ENCODE peak calls at places on chromosomes 11 and 22, in five cellular contexts. M is progenitor cell of endocrine pancreas, N is HCT116, O is fibroblast of lung, Q is SK-N-SH. W is an unnamed sample.

GRCh38 chr11:27703453-27703852 is 3.2 kb upstream of the BDNF start:
- DNase-seq in M (no peak), N (no peak), O (peak), Q (no peak), W (no peak)

GRCh38 chr11:134858783-134859480 is 446.9 kb upstream of the B3GAT1 start:
- DNase-seq in M (no peak), N (no peak), O (no peak), Q (no peak), W (no peak)

GRCh38 chr11:115334932-115335788 is 169.1 kb downstream of the CADM1 start:
- DNase-seq in M (no peak), N (no peak), O (peak), Q (peak), W (no peak)

GRCh38 chr22:24834845-24835570 is 29.0 kb downstream of the SGSM1 start:
- DNase-seq in M (no peak), N (peak), O (no peak), Q (peak), W (no peak)

GRCh38 chr11:71564430-71564829 is 933 bp upstream of the KRTAP5-10 start:
- DNase-seq in M (no peak), N (no peak), O (no peak), Q (no peak), W (no peak)

GRCh38 chr11:74090701-74091100 is 80.1 kb downstream of the C2CD3 start:
- DNase-seq in M (no peak), N (no peak), O (peak), Q (no peak), W (no peak)

GRCh38 chr11:34012734-34013133 is 38.8 kb upstream of the CAPRIN1 start:
- DNase-seq in M (no peak), N (no peak), O (no peak), Q (no peak), W (no peak)

GRCh38 chr11:118609380-118610219 is 2.2 kb downstream of the PHLDB1 start:
- DNase-seq in M (no peak), N (no peak), O (peak), Q (no peak), W (no peak)

GRCh38 chr22:42434283-42434682 is 2.1 kb upstream of the NFAM1 start:
- DNase-seq in M (no peak), N (no peak), O (peak), Q (peak), W (peak)

GRCh38 chr11:1546536-1547466 is 25.3 kb downstream of the DUSP8 start:
- DNase-seq in M (peak), N (no peak), O (peak), Q (peak), W (no peak)

GRCh38 chr11:16787035-16787744 is 48.7 kb downstream of the C11orf58 start:
- DNase-seq in M (no peak), N (no peak), O (peak), Q (no peak), W (no peak)

GRCh38 chr11:809287-810039 is at the start of gene RPLP2:
- DNase-seq in M (peak), N (peak), O (peak), Q (peak), W (peak)

GRCh38 chr11:122850076-122850631 is 11.9 kb downstream of the CRTAM start:
- DNase-seq in M (no peak), N (no peak), O (peak), Q (no peak), W (no peak)
- TF ChIP-seq CTCF in M (no peak), N (no peak), O (no peak), Q (no peak), W (no peak)

DNA sequence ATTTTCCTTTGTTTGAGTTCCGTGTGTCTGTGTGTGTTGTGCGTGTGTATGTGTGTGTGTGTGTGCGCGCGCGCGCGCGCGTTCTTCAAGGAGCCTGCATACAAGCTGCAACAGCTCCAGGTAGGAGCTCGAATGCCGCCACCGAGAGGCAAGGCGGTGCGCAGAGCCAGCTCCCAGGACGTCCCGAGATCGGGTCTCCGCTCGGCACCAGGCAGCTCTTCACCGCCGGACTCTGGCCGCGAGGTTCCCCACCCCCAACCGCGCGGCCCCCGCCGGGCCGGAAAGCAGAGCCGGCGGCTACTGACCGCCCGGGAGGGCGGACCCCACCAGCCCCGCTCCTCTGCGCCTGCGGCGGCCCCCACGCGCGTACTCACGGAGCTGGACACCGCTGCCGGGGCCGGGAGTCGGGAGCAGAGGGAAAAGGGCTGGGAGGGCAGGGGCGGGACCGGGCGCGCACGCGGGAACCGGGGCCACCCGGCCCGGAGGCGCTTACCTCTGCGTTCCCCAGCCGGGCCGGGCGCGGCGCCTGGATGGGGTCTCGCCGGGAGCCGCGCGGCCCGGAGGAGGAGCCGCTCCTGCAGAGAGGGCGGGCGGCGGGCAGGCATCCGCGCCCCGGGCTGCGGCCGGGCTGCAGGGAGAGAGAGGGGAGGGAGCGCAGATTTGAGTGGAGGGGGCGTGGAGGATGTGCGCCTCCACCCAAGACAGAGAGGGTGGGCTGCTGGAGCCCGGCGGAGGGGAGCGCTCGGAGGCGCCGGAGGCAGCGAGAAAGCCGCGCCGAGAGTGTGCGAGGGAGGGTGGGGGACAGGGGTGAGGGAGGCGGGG is 40.3 kb upstream of the AKIP1 start:
- DNase-seq in M (peak), N (peak), O (peak), Q (peak), W (peak)
- TF ChIP-seq CTCF in M (no peak), N (no peak), O (no peak), Q (no peak), W (no peak)

DNA sequence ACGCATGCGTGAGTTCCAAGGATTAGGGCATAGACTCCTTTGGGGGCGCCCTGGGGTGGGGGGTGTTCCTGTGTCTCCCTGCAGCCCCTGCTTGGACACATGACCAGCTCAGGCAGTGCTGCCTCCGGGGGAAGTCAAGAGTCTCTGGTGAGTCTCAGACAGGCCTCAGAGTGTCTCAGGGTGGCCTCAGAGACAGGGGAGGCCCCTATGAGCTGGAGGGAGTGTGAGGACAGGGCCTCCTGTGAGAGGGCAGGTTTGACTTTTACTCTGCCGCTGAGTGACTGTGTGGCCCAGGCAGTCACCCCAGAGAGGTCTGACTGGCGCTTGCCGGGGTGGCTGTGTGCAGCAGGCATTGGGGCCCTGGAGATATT is 41.2 kb upstream of the KCNQ1OT1 start:
- DNase-seq in M (no peak), N (no peak), O (no peak), Q (no peak), W (no peak)
- TF ChIP-seq CTCF in M (no peak), N (no peak), O (no peak), Q (no peak), W (no peak)

GRCh38 chr11:72821221-72821919 is 7.2 kb downstream of the ATG16L2 start:
- DNase-seq in M (no peak), N (no peak), O (no peak), Q (no peak), W (no peak)

GRCh38 chr11:72820439-72821139 is 6.4 kb downstream of the ATG16L2 start:
- DNase-seq in M (no peak), N (no peak), O (no peak), Q (no peak), W (no peak)

GRCh38 chr11:72823105-72823804 is 9.0 kb downstream of the ATG16L2 start:
- DNase-seq in M (no peak), N (no peak), O (no peak), Q (no peak), W (no peak)

GRCh38 chr11:72824020-72824419 is 9.8 kb downstream of the ATG16L2 start:
- DNase-seq in M (no peak), N (no peak), O (no peak), Q (no peak), W (no peak)

DNA sequence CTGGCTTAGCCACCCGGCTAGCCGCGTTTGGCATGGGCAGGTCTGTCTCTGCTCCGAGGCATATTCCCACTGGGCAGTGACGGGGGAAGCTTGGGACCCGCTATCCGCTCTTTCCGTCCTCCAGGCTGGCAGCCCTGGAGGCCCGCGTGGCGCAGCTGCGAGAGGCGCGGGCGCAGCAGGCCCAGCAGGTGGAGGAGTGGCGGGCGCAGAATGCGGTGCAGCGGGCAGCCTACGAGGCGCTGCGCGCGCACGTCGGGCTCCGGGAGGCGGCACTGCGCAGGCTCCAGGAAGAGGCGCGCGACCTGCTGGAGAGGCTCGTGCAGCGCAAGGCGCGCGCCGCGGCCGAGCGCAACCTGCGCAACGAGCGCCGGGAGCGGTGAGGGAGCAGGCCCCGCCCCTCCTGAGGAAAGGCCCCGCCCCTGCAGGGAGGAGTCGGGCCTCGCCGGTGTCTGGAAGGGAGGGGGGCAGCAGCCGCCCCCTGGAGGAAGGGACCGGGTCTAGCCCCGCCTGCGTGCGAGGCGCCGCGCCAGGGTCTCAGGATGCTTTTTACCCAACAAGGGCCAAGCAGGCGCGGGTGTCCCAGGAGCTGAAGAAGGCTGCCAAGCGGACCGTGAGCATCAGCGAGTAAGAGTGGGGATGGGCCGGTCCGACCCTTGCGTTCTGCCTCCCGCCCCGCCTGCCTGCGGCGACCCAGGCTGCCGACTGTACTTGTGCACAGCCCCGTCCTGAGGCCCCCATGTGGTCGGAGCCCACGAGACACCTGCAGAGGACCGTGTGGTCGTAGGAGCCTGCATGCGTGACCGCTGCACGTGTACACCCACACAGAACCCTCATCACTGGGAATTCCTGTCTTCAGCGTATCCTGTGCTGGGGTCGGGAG is 7.9 kb downstream of the ATG16L2 start:
- DNase-seq in M (peak), N (peak), O (peak), Q (peak), W (peak)
- TF ChIP-seq CTCF in M (peak), N (peak), O (no peak), Q (peak), W (peak)

GRCh38 chr22:48261048-48261621 is 1498.7 kb downstream of the TBC1D22A start:
- DNase-seq in M (no peak), N (no peak), O (no peak), Q (no peak), W (no peak)

GRCh38 chr22:48263431-48263765 is 1500.9 kb downstream of the TBC1D22A start:
- DNase-seq in M (no peak), N (no peak), O (no peak), Q (no peak), W (no peak)

GRCh38 chr22:48262596-48263430 is 1500.4 kb downstream of the TBC1D22A start:
- DNase-seq in M (no peak), N (no peak), O (no peak), Q (no peak), W (no peak)

GRCh38 chr22:48259991-48260670 is 1497.7 kb downstream of the TBC1D22A start:
- DNase-seq in M (no peak), N (no peak), O (no peak), Q (no peak), W (no peak)

GRCh38 chr22:48261706-48262105 is 1499.3 kb downstream of the TBC1D22A start:
- DNase-seq in M (no peak), N (no peak), O (no peak), Q (no peak), W (no peak)
- TF ChIP-seq CTCF in M (peak), N (no peak), O (no peak), Q (no peak), W (no peak)

GRCh38 chr11:65591939-65592814 is 3.4 kb downstream of the KCNK7 start:
- DNase-seq in M (no peak), N (no peak), O (peak), Q (no peak), W (no peak)
- TF ChIP-seq CTCF in M (peak), N (no peak), O (no peak), Q (no peak), W (peak)

W was measured in mesothelial cell of epicardium.